ENCODE peak calls at places on chromosomes 13 and 19, in ten cellular contexts. N is endodermal cell; L is WERI-Rb-1; Y is GM10248; F is heart right ventricle; V is stomach; M is thoracic aorta; D is CD8-positive, alpha-beta T cell; I is A549; R is AG04450. G is an unnamed sample.

GRCh38 chr13:83618966-83619365 is 263.3 kb downstream of the SLITRK1 start:
- DNase-seq in I (no peak), L (no peak), R (no peak), M (no peak), F (no peak), D (no peak), Y (no peak), N (no peak), V (no peak), G (no peak)

GRCh38 chr13:98044301-98044700 is 90.8 kb downstream of the IPO5 start:
- DNase-seq in I (no peak), V (no peak), Y (no peak), N (peak; percentile 66), F (no peak), M (no peak), L (no peak), D (no peak), R (no peak), G (no peak)

GRCh38 chr13:46509981-46510380 is 43.0 kb upstream of the LRCH1 start:
- DNase-seq in M (no peak), V (no peak), N (no peak), R (no peak), L (no peak), F (no peak), D (no peak), I (no peak), Y (no peak), G (no peak)

GRCh38 chr13:99380921-99381645 is 73.9 kb upstream of the GPR183 start:
- DNase-seq in L (no peak), R (no peak), N (peak; percentile 35), F (no peak), Y (peak; percentile 74), V (no peak), M (no peak), I (no peak), D (peak; percentile 41), G (no peak)

GRCh38 chr13:36887758-36888521 is 32.1 kb downstream of the SMAD9 start:
- DNase-seq in R (no peak), Y (no peak), I (no peak), N (peak; percentile 65), D (no peak), M (no peak), V (no peak), F (no peak), L (no peak), G (no peak)

GRCh38 chr19:37954421-37954874 is 47.4 kb downstream of the SIPA1L3 start:
- DNase-seq in I (no peak), L (peak; percentile 29), V (no peak), M (no peak), F (no peak), R (no peak), Y (no peak), D (no peak), N (no peak), G (no peak)

GRCh38 chr19:10368101-10368803 is 12.1 kb downstream of the TYK2 start:
- DNase-seq in F (no peak), R (no peak), M (no peak), I (no peak), N (peak; percentile 59), D (no peak), V (no peak), Y (no peak), L (no peak), G (no peak)

GRCh38 chr19:37931941-37932655 is 25.1 kb downstream of the SIPA1L3 start:
- DNase-seq in M (peak; percentile 21), L (peak; percentile 23), N (peak; percentile 91), Y (peak; percentile 62), V (peak; percentile 94), D (no peak), I (peak; percentile 97), R (peak; percentile 38), F (peak; percentile 8), G (no peak)

GRCh38 chr13:51923983-51924539 is 62.3 kb downstream of the CCDC70 start:
- DNase-seq in V (peak; percentile 25), F (no peak), L (peak; percentile 26), N (peak; percentile 75), D (no peak), R (no peak), M (no peak), Y (no peak), I (peak; percentile 30), G (no peak)
- TF ChIP-seq CTCF in V (no peak), F (no peak), L (peak; percentile 40), N (peak; percentile 70), D (no peak), R (peak; percentile 24), M (no peak), Y (no peak), I (no peak), G (no peak)

DNA sequence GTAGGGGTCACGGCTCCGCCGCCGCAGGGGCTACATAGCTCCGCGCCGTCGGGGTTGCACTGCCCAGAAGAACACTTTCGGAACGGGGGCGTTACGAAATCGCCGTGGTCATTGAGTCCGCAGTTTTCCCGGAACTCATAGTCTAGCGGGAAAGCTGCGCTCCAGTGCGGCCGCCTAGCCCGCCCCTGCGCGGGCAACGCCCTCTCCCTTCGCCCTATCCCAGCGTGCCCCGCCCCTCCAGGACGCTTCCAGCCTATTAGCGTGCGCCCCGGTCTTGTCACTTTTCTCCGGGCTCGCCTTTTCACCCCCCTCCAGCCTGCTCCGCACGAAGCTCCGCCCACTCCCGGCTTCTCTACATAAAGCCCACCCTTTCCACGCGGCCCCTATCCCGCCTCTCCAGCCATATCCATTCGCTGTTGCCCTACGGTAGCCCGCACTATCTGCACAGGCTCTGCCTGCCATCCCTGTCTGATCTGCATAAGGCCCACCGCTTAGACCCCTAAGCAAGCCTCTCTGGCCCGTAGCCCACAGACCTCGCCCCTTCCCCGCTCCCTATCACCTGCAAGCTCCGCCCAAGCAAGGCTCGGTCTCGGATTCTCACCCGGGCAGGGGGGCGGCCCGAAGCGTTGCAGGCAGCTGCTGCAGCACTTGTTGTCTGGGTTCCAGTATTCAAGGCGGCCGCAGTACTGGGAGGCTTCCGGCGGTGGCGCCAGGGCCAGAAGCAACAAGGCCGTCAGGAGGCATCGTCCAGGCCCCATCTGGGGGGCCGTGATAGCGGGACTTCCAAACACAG is 1.6 kb downstream of the IGFLR1 start:
- DNase-seq in L (peak; percentile 99), R (peak; percentile 91), Y (peak; percentile 98), V (peak; percentile 98), F (peak; percentile 98), I (peak; percentile 100), M (peak; percentile 96), D (peak; percentile 92), N (peak; percentile 99), G (peak; percentile 93)
- TF ChIP-seq CTCF in L (no peak), R (peak; percentile 26), Y (peak; percentile 37), V (no peak), F (no peak), I (no peak), M (peak; percentile 21), D (no peak), N (peak; percentile 70), G (no peak)

GRCh38 chr19:13832096-13832495 is 36.9 kb downstream of the ZSWIM4 start:
- DNase-seq in V (no peak), N (no peak), D (no peak), R (no peak), M (no peak), I (no peak), F (no peak), Y (no peak), L (no peak), G (no peak)

GRCh38 chr19:13834308-13834790 is 39.1 kb downstream of the ZSWIM4 start:
- DNase-seq in V (no peak), D (no peak), Y (no peak), N (peak; percentile 50), L (no peak), R (no peak), I (peak; percentile 55), F (no peak), M (no peak), G (no peak)

GRCh38 chr19:13835791-13836723 is 40.8 kb downstream of the ZSWIM4 start:
- DNase-seq in L (no peak), R (no peak), F (no peak), V (no peak), I (no peak), N (peak; percentile 47), Y (no peak), D (no peak), M (no peak), G (no peak)

GRCh38 chr19:13831560-13832056 is 36.4 kb downstream of the ZSWIM4 start:
- DNase-seq in F (no peak), R (no peak), D (no peak), L (no peak), N (no peak), I (no peak), V (no peak), M (no peak), Y (no peak), G (no peak)

DNA sequence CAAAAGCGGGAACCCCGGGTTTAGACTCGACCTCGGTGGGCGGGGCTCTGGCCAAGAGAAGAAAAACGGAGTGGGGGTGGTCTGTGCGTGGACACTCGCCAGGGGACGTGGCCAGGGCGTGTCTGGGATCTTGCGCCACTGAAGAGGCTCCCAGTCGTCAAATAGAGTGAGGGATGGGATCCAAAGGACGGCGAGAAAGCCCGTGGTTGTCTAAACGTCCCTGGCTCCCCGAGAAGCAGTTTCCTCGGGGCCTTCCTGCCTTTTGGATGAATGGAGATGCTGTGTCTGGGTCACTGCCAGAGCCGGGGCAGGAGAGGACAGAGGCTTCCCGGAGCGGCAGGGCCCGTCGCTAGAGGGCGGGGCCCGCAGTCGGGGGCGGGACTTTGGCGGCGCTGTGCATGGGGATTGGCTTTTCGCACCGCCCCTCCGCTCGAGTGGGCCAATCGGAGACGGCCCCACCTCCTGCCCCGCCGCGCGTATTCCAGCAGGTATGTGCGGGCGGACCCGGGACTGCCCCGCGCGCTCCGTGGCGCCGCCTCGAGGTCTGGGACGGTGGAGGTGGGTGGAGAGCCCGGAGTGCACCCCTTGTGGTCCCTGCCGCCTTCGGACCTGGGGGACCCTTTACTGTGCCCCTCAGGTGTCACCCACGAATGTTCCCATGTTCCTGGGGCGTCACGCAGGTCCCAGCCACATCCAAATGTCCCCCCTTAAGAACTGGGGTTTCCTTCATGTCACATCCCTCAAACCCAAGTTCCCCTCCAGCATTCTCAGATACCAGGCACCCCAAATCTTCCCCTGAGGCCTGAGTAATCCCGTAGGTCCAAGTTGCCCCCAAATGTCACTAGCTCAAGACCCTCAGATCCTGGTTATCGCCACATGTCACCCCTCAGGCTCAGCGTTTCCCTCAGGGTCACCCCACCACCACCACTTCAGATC is 38.4 kb downstream of the ZSWIM4 start:
- DNase-seq in V (peak; percentile 95), Y (peak; percentile 98), N (peak; percentile 99), R (peak; percentile 53), F (peak; percentile 96), L (peak; percentile 94), I (peak; percentile 62), D (peak; percentile 84), M (peak; percentile 77), G (peak; percentile 84)
- TF ChIP-seq CTCF in V (peak; percentile 9), Y (peak; percentile 66), N (peak; percentile 77), R (peak; percentile 44), F (no peak), L (peak; percentile 73), I (no peak), D (peak; percentile 72), M (peak; percentile 25), G (no peak)

GRCh38 chr13:26973946-26974345 is 197.7 kb downstream of the USP12 start:
- DNase-seq in L (no peak), R (no peak), M (no peak), N (no peak), D (no peak), V (no peak), F (no peak), Y (no peak), I (no peak), G (no peak)

GRCh38 chr13:26968431-26969335 is 202.9 kb downstream of the USP12 start:
- DNase-seq in L (peak; percentile 60), I (no peak), R (no peak), V (peak; percentile 76), F (no peak), D (no peak), M (no peak), Y (no peak), N (peak; percentile 65), G (no peak)

GRCh38 chr13:26973281-26973680 is 198.3 kb downstream of the USP12 start:
- DNase-seq in Y (no peak), L (no peak), V (no peak), M (no peak), R (no peak), F (no peak), N (no peak), D (no peak), I (no peak), G (no peak)

GRCh38 chr13:26976336-26976735 is 195.3 kb downstream of the USP12 start:
- DNase-seq in L (no peak), R (no peak), M (no peak), F (no peak), Y (no peak), V (no peak), N (no peak), I (no peak), D (no peak), G (no peak)

GRCh38 chr13:26971990-26972888 is 199.4 kb downstream of the USP12 start:
- DNase-seq in N (peak; percentile 90), F (no peak), V (peak; percentile 69), R (no peak), Y (peak; percentile 47), L (peak; percentile 93), I (no peak), D (no peak), M (no peak), G (no peak)
- TF ChIP-seq CTCF in N (peak; percentile 76), F (no peak), V (peak; percentile 33), R (peak; percentile 53), Y (no peak), L (peak; percentile 94), I (peak; percentile 42), D (no peak), M (no peak), G (no peak)

G was measured in omental fat pad.